ENCODE peak calls at places on chromosome 18, in eight cellular contexts. J is cardiac muscle cell; U is CD4-positive, CD25-positive, alpha-beta regulatory T cell; O is A549; W is spleen; I is GM23338; S is PC-3; R is esophagus squamous epithelium. M is an unnamed sample.

GRCh38 chr18:50460691-50461090 is 85.8 kb downstream of the SKA1 start:
- DNase-seq in J (no peak), U (no peak), O (no peak), W (no peak), I (no peak), S (no peak), R (no peak), M (no peak)

GRCh38 chr18:24987933-24988840 is 363.8 kb downstream of the ZNF521 start:
- DNase-seq in J (no peak), U (no peak), O (no peak), W (no peak), I (no peak), S (no peak), R (no peak), M (peak; percentile 43)

GRCh38 chr18:33757037-33757436 is 179.0 kb downstream of the ASXL3 start:
- DNase-seq in J (no peak), U (no peak), O (no peak), W (no peak), I (no peak), S (no peak), R (no peak), M (no peak)

GRCh38 chr18:32093106-32093511 is 1.4 kb downstream of the RNF138 start:
- DNase-seq in J (peak; percentile 63), U (peak; percentile 72), O (peak; percentile 27), W (no peak), I (peak; percentile 76), S (peak; percentile 34), R (peak; percentile 12), M (peak; percentile 45)

GRCh38 chr18:10169064-10169562 is 255.3 kb downstream of the VAPA start:
- DNase-seq in J (peak; percentile 69), U (no peak), O (no peak), W (no peak), I (no peak), S (peak; percentile 62), R (no peak), M (no peak)

GRCh38 chr18:5370332-5370731 is 74.8 kb upstream of the ZBTB14 start:
- DNase-seq in J (peak; percentile 17), U (no peak), O (no peak), W (no peak), I (peak; percentile 11), S (no peak), R (no peak), M (no peak)

GRCh38 chr18:45775241-45775676 is 50.2 kb upstream of the SIGLEC15 start:
- DNase-seq in J (peak; percentile 94), U (peak; percentile 77), O (peak; percentile 43), W (peak; percentile 88), I (peak; percentile 74), S (no peak), R (no peak), M (peak; percentile 80)

GRCh38 chr18:41096504-41096903 is 858.5 kb upstream of the PIK3C3 start:
- DNase-seq in J (peak; percentile 67), U (no peak), O (no peak), W (no peak), I (no peak), S (peak; percentile 37), R (no peak), M (no peak)

GRCh38 chr18:69588301-69588700 is 187.6 kb downstream of the DOK6 start:
- DNase-seq in J (peak; percentile 42), U (no peak), O (no peak), W (no peak), I (peak; percentile 34), S (peak; percentile 15), R (no peak), M (no peak)

GRCh38 chr18:24364177-24364576 is 33.4 kb downstream of the OSBPL1A start:
- DNase-seq in J (no peak), U (no peak), O (no peak), W (no peak), I (peak; percentile 30), S (no peak), R (no peak), M (no peak)

GRCh38 chr18:70288171-70288850 is 534 bp upstream of the SOCS6 start:
- DNase-seq in J (peak; percentile 39), U (no peak), O (no peak), W (no peak), I (peak; percentile 71), S (peak; percentile 23), R (no peak), M (peak; percentile 52)

GRCh38 chr18:6315556-6316331 is 99.0 kb downstream of the L3MBTL4 start:
- DNase-seq in J (no peak), U (no peak), O (no peak), W (no peak), I (no peak), S (no peak), R (no peak), M (no peak)

GRCh38 chr18:54888933-54889332 is 60.7 kb downstream of the RAB27B start:
- DNase-seq in J (peak; percentile 64), U (no peak), O (no peak), W (no peak), I (no peak), S (no peak), R (no peak), M (no peak)

GRCh38 chr18:45839415-45840395 is 14.2 kb downstream of the SIGLEC15 start:
- DNase-seq in J (peak; percentile 85), U (peak; percentile 60), O (no peak), W (peak; percentile 69), I (peak; percentile 76), S (peak; percentile 62), R (no peak), M (no peak)

GRCh38 chr18:79923896-79924585 is 27.4 kb downstream of the SLC66A2 start:
- DNase-seq in J (no peak), U (no peak), O (no peak), W (peak; percentile 69), I (no peak), S (no peak), R (no peak), M (no peak)

GRCh38 chr18:61551586-61551985 is 218.4 kb downstream of the CDH20 start:
- DNase-seq in J (peak; percentile 89), U (peak; percentile 52), O (peak; percentile 39), W (no peak), I (peak; percentile 91), S (peak; percentile 82), R (no peak), M (no peak)

GRCh38 chr18:76490701-76491171 is 4.3 kb downstream of the ZNF516 start:
- DNase-seq in J (peak; percentile 25), U (peak; percentile 56), O (peak; percentile 13), W (peak; percentile 92), I (peak; percentile 66), S (no peak), R (no peak), M (no peak)

GRCh38 chr18:9095297-9096012 is 7.0 kb upstream of the NDUFV2 start:
- DNase-seq in J (peak; percentile 57), U (peak; percentile 89), O (no peak), W (no peak), I (no peak), S (no peak), R (no peak), M (no peak)

GRCh38 chr18:22194151-22194598 is 24.8 kb downstream of the GATA6 start:
- DNase-seq in J (peak; percentile 92), U (no peak), O (no peak), W (no peak), I (peak; percentile 43), S (no peak), R (no peak), M (no peak)

GRCh38 chr18:43819873-43820272 is 542.6 kb upstream of the SYT4 start:
- DNase-seq in J (no peak), U (no peak), O (no peak), W (no peak), I (no peak), S (no peak), R (no peak), M (no peak)
- H3K4me1 ChIP-seq in J (no peaks in the 10 kb centered on the region), U (no peaks in the 10 kb centered on the region), O (no peaks in the 10 kb centered on the region), W (no peaks in the 10 kb centered on the region), I (no peaks in the 10 kb centered on the region), S (no peaks in the 10 kb centered on the region), R (no peaks in the 10 kb centered on the region), M (no peaks in the 10 kb centered on the region)

DNA sequence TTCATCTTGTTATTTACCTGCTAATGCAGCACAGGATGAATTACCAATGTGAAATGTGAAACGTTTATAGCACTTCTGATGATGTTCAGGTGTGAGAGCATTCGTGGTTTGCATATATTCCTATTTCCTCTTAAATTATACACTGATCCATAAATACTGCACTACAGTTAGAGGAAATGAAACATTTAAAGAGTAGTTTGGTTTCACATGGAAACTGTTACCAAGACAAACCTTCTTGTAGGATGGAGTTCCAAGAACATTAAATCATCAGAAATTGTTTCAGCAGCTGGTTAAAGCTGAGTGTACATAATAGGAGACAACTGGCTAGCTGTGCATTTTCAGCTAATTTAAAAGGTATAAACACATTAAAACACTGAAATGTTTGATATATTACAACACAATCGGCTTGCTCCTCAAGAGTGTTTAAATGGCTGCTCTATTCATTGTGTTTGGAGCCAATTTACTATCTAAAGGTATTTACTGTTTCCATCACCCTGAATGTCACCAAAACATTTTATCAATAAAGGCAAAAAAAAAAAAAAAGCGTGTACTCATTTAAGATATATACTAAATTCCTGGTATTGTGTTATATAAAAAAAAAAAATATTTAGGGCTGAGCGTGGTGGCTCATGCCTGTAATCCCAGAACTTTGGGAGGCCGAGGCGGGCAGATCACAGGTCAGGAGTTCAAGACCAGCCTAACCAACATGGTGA is 100.6 kb downstream of the DYM start:
- DNase-seq in J (peak; percentile 43), U (peak; percentile 20), O (no peak), W (no peak), I (no peak), S (no peak), R (no peak), M (no peak)
- H3K27ac ChIP-seq in J (no peak overlapping the region), U (no peak overlapping the region), O (no peak overlapping the region), W (no peak overlapping the region), I (no peak overlapping the region), S (no peak overlapping the region), R (no peak overlapping the region), M (no peak overlapping the region)

GRCh38 chr18:75203456-75204261 is 5.3 kb downstream of the PTGR3 start:
- DNase-seq in J (peak; percentile 21), U (no peak), O (no peak), W (no peak), I (no peak), S (no peak), R (no peak), M (no peak)

GRCh38 chr18:75206637-75207297 is 2.2 kb downstream of the PTGR3 start:
- DNase-seq in J (no peak), U (no peak), O (no peak), W (no peak), I (peak; percentile 46), S (no peak), R (no peak), M (no peak)

GRCh38 chr18:75205760-75206109 is 3.2 kb downstream of the PTGR3 start:
- DNase-seq in J (no peak), U (no peak), O (no peak), W (no peak), I (peak; percentile 68), S (no peak), R (no peak), M (no peak)

GRCh38 chr18:75204262-75204977 is 4.5 kb downstream of the PTGR3 start:
- DNase-seq in J (peak; percentile 40), U (no peak), O (no peak), W (no peak), I (peak; percentile 68), S (no peak), R (no peak), M (peak; percentile 50)

GRCh38 chr18:75204978-75205759 is 3.8 kb downstream of the PTGR3 start:
- DNase-seq in J (no peak), U (no peak), O (no peak), W (no peak), I (peak; percentile 39), S (no peak), R (no peak), M (no peak)
- H3K4me3 ChIP-seq in J (peak overlapping the region; percentile 30), U (peak overlapping the region; percentile 21), O (no peak overlapping the region), W (peak overlapping the region; percentile 66), I (peak overlapping the region; percentile 83), S (no peak overlapping the region), R (peak overlapping the region; percentile 96), M (peak overlapping the region; percentile 85)

GRCh38 chr18:12839526-12840196 is 44.4 kb downstream of the PTPN2 start:
- DNase-seq in J (peak; percentile 64), U (peak; percentile 94), O (no peak), W (no peak), I (no peak), S (no peak), R (no peak), M (no peak)
- H3K4me1 ChIP-seq in J (peaks cover 10% of the 10 kb centered on the region), U (peaks cover 58% of the 10 kb centered on the region), O (peaks cover 34% of the 10 kb centered on the region), W (peaks cover 80% of the 10 kb centered on the region), I (peaks cover 21% of the 10 kb centered on the region), S (peaks cover 28% of the 10 kb centered on the region), R (no peaks in the 10 kb centered on the region), M (peaks cover 14% of the 10 kb centered on the region)